ENCODE peak calls at places on chromosomes 6 and 20, in eight cellular contexts. O is cardiac muscle cell, M is prostate gland, G is psoas muscle, Y is IMR-90, N is astrocyte of the spinal cord, U is heart left ventricle, I is A549. F is an unnamed sample.

GRCh38 chr6:131107166-131107565 is 28.1 kb upstream of the AKAP7 start:
- DNase-seq in O (peak), M (no peak), G (no peak), Y (peak), N (peak), U (no peak), I (peak), F (peak)

GRCh38 chr6:70390067-70390466 is 23.2 kb upstream of the FAM135A start:
- DNase-seq in O (no peak), M (no peak), G (no peak), Y (no peak), N (no peak), U (no peak), I (no peak), F (no peak)

GRCh38 chr20:34980543-34981213 is 25.0 kb downstream of the MYH7B start:
- DNase-seq in O (peak), M (no peak), G (peak), Y (peak), N (no peak), U (peak), I (no peak), F (peak)

GRCh38 chr6:41602422-41602743 is 35.9 kb upstream of the MDFI start:
- DNase-seq in O (no peak), M (no peak), G (peak), Y (no peak), N (no peak), U (no peak), I (no peak), F (no peak)

GRCh38 chr6:89494131-89494793 is 61.3 kb downstream of the ANKRD6 start:
- DNase-seq in O (no peak), M (no peak), G (no peak), Y (no peak), N (no peak), U (no peak), I (no peak), F (no peak)

GRCh38 chr20:38473353-38473795 is 731 bp downstream of the RALGAPB start:
- DNase-seq in O (peak), M (peak), G (no peak), Y (no peak), N (peak), U (peak), I (peak), F (peak)

GRCh38 chr6:143427109-143427817 is 23.2 kb downstream of the ADAT2 start:
- DNase-seq in O (peak), M (peak), G (peak), Y (peak), N (peak), U (peak), I (peak), F (peak)

GRCh38 chr20:33648396-33649004 is 13.6 kb upstream of the C20orf144 start:
- DNase-seq in O (no peak), M (no peak), G (no peak), Y (no peak), N (peak), U (no peak), I (no peak), F (no peak)

GRCh38 chr6:51090343-51090742 is 271.7 kb downstream of the TFAP2B start:
- DNase-seq in O (no peak), M (no peak), G (no peak), Y (no peak), N (no peak), U (no peak), I (no peak), F (no peak)

GRCh38 chr20:49483018-49483705 is 694 bp upstream of the KCNB1 start:
- DNase-seq in O (no peak), M (no peak), G (no peak), Y (no peak), N (no peak), U (no peak), I (no peak), F (no peak)

GRCh38 chr6:111691345-111692225 is 85.9 kb upstream of the TRAF3IP2 start:
- DNase-seq in O (peak), M (peak), G (peak), Y (no peak), N (no peak), U (no peak), I (no peak), F (peak)

GRCh38 chr20:8788831-8789230 is 280.1 kb upstream of the PLCB4 start:
- DNase-seq in O (no peak), M (no peak), G (no peak), Y (no peak), N (no peak), U (no peak), I (no peak), F (no peak)

GRCh38 chr6:169752074-169752623 is 727 bp downstream of the ERMARD start:
- DNase-seq in O (no peak), M (no peak), G (no peak), Y (no peak), N (no peak), U (no peak), I (no peak), F (peak)

GRCh38 chr6:117549606-117550005 is 52.7 kb downstream of the GOPC start:
- DNase-seq in O (no peak), M (no peak), G (no peak), Y (no peak), N (no peak), U (no peak), I (no peak), F (no peak)

GRCh38 chr20:59819496-59820203 is 113.8 kb downstream of the SYCP2 start:
- DNase-seq in O (no peak), M (no peak), G (no peak), Y (no peak), N (no peak), U (no peak), I (no peak), F (no peak)

GRCh38 chr6:75155586-75155985 is 50.3 kb downstream of the COL12A1 start:
- DNase-seq in O (peak), M (no peak), G (no peak), Y (no peak), N (no peak), U (no peak), I (no peak), F (no peak)

GRCh38 chr6:14965340-14966102 is 280.3 kb upstream of the JARID2 start:
- DNase-seq in O (no peak), M (no peak), G (no peak), Y (no peak), N (no peak), U (no peak), I (no peak), F (peak)

GRCh38 chr6:44297063-44298038 is 15.8 kb downstream of the AARS2 start:
- DNase-seq in O (peak), M (no peak), G (peak), Y (peak), N (peak), U (no peak), I (no peak), F (peak)

GRCh38 chr20:62020935-62021701 is 44.6 kb downstream of the TAF4 start:
- DNase-seq in O (peak), M (no peak), G (peak), Y (peak), N (peak), U (peak), I (no peak), F (peak)

GRCh38 chr6:156347251-156348049 is 429.7 kb upstream of the ARID1B start:
- DNase-seq in O (no peak), M (no peak), G (no peak), Y (peak), N (peak), U (no peak), I (no peak), F (no peak)

GRCh38 chr6:158817298-158818007 is 1.7 kb downstream of the EZR start:
- DNase-seq in O (no peak), M (peak), G (no peak), Y (peak), N (peak), U (peak), I (peak), F (peak)

GRCh38 chr6:14520029-14520428 is 402.5 kb downstream of the CD83 start:
- DNase-seq in O (no peak), M (no peak), G (no peak), Y (peak), N (no peak), U (no peak), I (no peak), F (no peak)

GRCh38 chr20:868279-868678 is 34.8 kb downstream of the FAM110A start:
- DNase-seq in O (no peak), M (no peak), G (no peak), Y (no peak), N (no peak), U (no peak), I (no peak), F (no peak)

GRCh38 chr20:43583982-43584432 is 6.7 kb upstream of the IFT52 start:
- DNase-seq in O (peak), M (no peak), G (no peak), Y (peak), N (peak), U (peak), I (no peak), F (peak)

GRCh38 chr6:143745160-143746133 is 67.7 kb downstream of the PHACTR2 start:
- DNase-seq in O (peak), M (peak), G (no peak), Y (peak), N (peak), U (no peak), I (peak), F (peak)

GRCh38 chr6:169165561-169166300 is 87.9 kb downstream of the THBS2 start:
- DNase-seq in O (peak), M (no peak), G (no peak), Y (peak), N (peak), U (no peak), I (no peak), F (no peak)

GRCh38 chr20:57395111-57395959 is 4.1 kb downstream of the RBM38 start:
- DNase-seq in O (peak), M (peak), G (peak), Y (peak), N (peak), U (peak), I (no peak), F (peak)

DNA sequence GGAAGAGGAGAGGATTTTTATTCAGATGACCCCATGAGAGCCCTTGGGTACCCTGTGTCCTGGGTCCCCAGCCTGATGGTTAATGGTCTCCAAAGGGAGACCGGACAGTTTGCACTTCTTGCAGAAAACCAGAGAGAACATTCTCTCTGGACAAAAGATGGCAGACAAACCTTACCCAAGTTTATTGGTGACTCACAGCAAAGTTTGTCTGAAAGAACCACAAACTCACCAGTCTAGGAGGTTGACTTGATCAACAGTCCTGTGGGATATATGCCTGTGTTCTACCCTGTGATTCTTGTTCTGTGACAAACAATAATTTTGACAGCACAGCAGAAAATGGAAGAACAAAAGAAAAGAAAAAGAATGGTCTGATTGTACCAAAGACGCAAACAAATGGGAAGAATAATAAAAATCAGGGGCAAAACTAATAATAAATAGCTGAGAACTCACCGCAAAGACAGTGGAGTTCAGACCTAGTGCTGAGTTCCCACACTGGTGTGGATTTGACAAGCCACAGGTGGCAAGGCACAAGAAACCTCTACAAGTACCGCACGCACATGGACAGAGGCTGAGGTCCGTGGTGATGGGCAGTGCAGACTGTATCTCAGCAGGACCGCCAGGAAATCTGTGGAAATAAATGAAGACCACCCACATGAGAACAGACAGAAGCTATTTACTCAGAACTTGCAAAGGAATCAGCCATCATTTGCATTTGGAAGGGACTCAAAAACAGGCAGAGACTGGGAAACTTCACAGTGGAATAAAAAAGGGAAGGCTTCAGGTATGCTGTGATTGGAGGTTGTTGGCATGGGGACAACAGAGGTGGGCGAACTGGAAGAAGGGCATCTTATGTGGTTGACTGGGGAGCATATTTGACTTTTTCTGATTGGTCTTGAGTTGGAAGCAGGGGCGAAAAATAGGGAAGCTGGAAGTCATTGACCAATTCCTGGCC is 246.3 kb upstream of the RNF24 start:
- DNase-seq in O (no peak), M (no peak), G (no peak), Y (peak), N (peak), U (no peak), I (no peak), F (peak)
- TF ChIP-seq CTCF in O (no peak), M (no peak), G (no peak), Y (peak), N (peak), U (no peak), I (no peak), F (peak)

DNA sequence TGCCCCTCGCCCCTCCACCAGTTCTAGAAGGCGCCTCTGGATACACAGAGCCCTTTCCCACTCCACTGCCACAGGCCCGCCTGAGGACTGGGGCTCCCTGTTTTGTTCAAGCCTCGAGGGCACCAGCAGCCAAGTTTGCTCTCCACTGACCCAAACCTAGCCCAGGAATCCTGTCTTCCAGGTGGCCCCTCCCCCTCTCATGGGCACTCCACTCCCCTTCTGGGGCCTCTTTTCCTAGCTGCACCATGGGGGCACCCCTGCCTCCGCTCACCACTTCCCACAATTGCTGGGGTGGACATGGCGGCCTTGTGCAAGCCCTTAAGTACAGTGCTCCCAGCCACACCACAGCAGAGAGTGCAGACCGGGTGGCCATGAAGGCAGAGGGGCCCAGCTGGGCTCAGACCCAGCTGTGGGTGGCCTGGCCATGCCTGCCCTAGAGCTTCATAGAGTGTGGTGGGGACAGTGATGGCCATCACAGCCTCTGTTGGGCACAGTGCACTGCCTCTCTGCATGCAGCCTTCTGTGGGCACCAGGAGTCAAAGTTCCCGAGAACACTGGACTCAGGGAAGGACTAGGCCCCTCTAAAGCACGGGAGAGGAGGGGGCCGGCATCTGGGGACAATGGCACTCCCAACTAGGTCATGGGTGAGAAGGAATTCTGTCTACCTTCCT is 1.3 kb downstream of the MYL9 start:
- DNase-seq in O (no peak), M (no peak), G (peak), Y (no peak), N (no peak), U (no peak), I (no peak), F (no peak)
- H3K4me3 ChIP-seq in O (peak), M (peak), G (peak), Y (peak), N (peak), U (peak), I (no peak), F (peak)

GRCh38 chr6:125587624-125588023 is 161.8 kb upstream of the HEY2 start:
- DNase-seq in O (no peak), M (no peak), G (no peak), Y (no peak), N (no peak), U (no peak), I (no peak), F (no peak)

GRCh38 chr6:125585470-125585869 is 164.0 kb upstream of the HEY2 start:
- DNase-seq in O (no peak), M (no peak), G (no peak), Y (no peak), N (no peak), U (no peak), I (no peak), F (no peak)

GRCh38 chr6:125586605-125587004 is 162.8 kb upstream of the HEY2 start:
- DNase-seq in O (no peak), M (no peak), G (no peak), Y (no peak), N (no peak), U (no peak), I (no peak), F (no peak)

GRCh38 chr6:125586074-125586473 is 163.4 kb upstream of the HEY2 start:
- DNase-seq in O (peak), M (no peak), G (no peak), Y (peak), N (peak), U (no peak), I (peak), F (no peak)

DNA sequence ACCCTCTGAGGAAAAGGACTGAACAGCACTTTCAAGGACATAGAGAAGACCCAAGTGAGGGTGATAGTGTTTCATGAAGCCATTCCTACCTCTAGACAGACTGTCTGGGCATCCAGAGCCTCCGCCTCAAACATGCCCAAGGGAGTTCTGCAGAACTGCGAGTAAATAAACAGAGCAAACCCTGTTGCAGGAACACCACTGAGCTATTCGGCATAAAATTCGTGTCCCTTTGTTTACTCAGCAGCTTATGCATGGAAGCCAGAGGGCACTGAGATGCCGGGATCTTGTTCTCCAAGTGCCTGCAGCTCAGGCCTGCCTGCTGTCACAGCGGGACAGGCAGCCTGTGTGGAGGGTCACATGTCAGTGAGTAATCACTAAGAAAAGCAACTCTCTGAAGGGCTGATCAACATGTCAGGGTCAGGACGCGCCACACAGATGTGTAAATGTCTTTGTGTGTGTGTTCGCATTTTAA is 164.9 kb upstream of the HEY2 start:
- DNase-seq in O (no peak), M (no peak), G (peak), Y (peak), N (peak), U (peak), I (peak), F (no peak)
- TF ChIP-seq CTCF in O (no peak), M (no peak), G (peak), Y (no peak), N (no peak), U (no peak), I (no peak), F (no peak)

DNA sequence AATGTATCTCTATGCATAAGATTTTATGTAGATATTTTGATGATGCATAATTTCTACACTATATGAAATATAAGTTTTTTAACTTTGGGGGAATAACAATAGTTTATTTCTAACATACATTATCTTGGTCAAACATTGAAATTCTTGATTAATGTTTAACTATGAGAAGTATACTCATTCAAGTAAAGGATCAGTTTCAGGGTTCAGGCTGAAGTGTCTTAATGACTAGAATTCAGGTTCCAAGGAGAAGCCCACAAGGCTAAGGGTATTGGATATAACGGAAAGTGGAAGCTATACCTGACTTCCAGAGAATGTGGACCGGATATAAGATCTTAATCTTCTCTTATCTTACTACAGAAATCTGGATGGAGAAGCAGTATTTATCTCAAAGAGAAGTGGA is at the start of gene TINAG:
- DNase-seq in O (no peak), M (no peak), G (no peak), Y (no peak), N (no peak), U (no peak), I (no peak), F (no peak)
- H3K4me3 ChIP-seq in O (no peak), M (no peak), G (no peak), Y (no peak), N (no peak), U (no peak), I (no peak), F (no peak)

DNA sequence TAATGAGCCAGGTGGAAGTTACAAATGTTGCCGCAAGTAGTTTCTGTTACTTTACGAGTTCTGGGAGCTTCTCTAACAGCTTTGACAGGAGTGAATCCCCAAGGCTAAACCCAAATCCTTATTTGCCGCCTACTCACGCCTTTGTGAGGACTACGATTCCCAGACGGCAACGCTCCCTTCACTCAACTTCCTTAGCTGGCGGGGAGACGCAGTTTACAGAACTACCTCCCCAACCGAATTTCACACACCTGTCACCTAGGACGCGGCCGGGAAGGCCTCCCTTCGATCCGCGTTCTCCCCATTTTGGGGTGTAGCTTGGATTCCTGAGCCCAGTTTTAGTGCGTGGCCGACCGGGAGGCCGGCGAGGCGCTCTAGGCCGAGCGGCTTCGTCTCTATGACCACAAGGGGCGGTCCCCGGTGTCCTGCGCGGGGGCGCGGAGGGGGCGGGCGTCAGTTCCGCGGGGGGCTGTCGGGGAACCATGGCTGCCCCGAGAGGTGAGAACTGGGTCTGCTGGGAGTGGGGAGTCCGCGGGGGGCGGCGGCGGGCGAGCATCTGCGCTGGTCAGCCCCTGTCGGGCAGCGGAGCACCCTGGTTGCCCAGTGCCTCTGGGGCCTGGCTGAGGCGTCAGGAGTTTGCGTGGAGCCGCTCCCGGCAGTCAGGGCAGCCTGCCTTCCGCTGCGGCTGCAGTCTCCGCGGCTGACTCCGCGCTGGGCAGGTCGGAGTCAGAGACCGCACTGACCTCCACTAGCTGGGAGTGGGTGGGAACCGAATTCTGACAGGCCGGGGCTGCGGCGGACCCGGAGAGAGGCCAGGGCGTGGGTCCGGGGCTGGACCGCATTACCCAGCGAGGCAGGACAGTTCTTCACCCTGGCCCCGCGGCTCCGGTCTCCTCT is at the start of gene SLC35A1:
- DNase-seq in O (peak), M (peak), G (peak), Y (peak), N (peak), U (peak), I (peak), F (peak)
- TF ChIP-seq CTCF in O (peak), M (peak), G (peak), Y (no peak), N (no peak), U (peak), I (no peak), F (no peak)

F was measured in AG10803.